ENCODE peak calls at places on chromosomes 4 and X, in six cellular contexts. K, R, F, V, C and I are unnamed samples.

GRCh38 chr4:55396305-55397023 is 707 bp downstream of the TMEM165 start:
- DNase-seq in C (peak), F (peak), R (peak), K (peak), V (no peak), I (no peak)

GRCh38 chr4:159158989-159159388 is 56.1 kb downstream of the RAPGEF2 start:
- DNase-seq in F (no peak), V (no peak), C (no peak), K (no peak), R (no peak), I (no peak)

GRCh38 chr4:6674500-6675149 is 19.1 kb upstream of the S100P start:
- DNase-seq in F (no peak), K (peak), V (no peak), R (peak), C (peak), I (peak)

GRCh38 chr4:100076753-100077152 is 113.5 kb downstream of the DDIT4L start:
- DNase-seq in K (peak), F (no peak), R (no peak), V (no peak), C (no peak), I (peak)

GRCh38 chr4:142534994-142535393 is 311.1 kb downstream of the INPP4B start:
- DNase-seq in F (peak), V (no peak), K (peak), R (no peak), C (no peak), I (no peak)

GRCh38 chrX:119374736-119375135 is 24.4 kb upstream of the SLC25A43 start:
- DNase-seq in C (no peak), K (peak), R (no peak), F (peak), V (no peak), I (no peak)

GRCh38 chr4:26223160-26223559 is 97.7 kb upstream of the RBPJ start:
- DNase-seq in R (no peak), F (no peak), C (no peak), V (no peak), K (peak), I (no peak)

GRCh38 chrX:77118686-77119085 is 328.5 kb upstream of the FGF16 start:
- DNase-seq in C (no peak), F (no peak), R (no peak), K (no peak), V (no peak), I (no peak)

GRCh38 chr4:144178414-144178813 is 37.9 kb upstream of the GYPA start:
- DNase-seq in C (no peak), V (no peak), R (no peak), F (no peak), K (no peak), I (no peak)